ENCODE peak calls at places on chromosomes 7 and 10, in five cellular contexts. One of them, this sample, is unnamed.
A peak's percentile ranks its signal among the peaks of the same experiment; 100 is the strongest.

GRCh38 chr10:100481462-100482081 is 18.8 kb downstream of the WNT8B start:
- DNase-seq in GM12878: peak; percentile 84
- DNase-seq in transverse colon: peak; percentile 92
- DNase-seq in GM23338: peak; percentile 92
- DNase-seq in breast epithelium: peak; percentile 85
- DNase-seq in this sample: peak; percentile 86

GRCh38 chr10:97713828-97714400 is 384 bp downstream of the MARVELD1 start:
- DNase-seq in breast epithelium: peak; percentile 66
- DNase-seq in GM12878: no peak
- DNase-seq in GM23338: peak; percentile 71
- DNase-seq in transverse colon: peak; percentile 77
- DNase-seq in this sample: peak; percentile 63

GRCh38 chr7:129530881-129531391 is 28.6 kb downstream of the SMKR1 start:
- DNase-seq in breast epithelium: no peak
- DNase-seq in GM12878: no peak
- DNase-seq in GM23338: no peak
- DNase-seq in transverse colon: no peak
- DNase-seq in this sample: no peak

GRCh38 chr10:110395350-110396283 is 90.9 kb upstream of the SMNDC1 start:
- DNase-seq in transverse colon: peak; percentile 85
- DNase-seq in GM23338: no peak
- DNase-seq in breast epithelium: no peak
- DNase-seq in GM12878: peak; percentile 91
- DNase-seq in this sample: no peak

GRCh38 chr10:29895436-29895835 is 163.9 kb downstream of the JCAD start:
- DNase-seq in transverse colon: peak; percentile 14
- DNase-seq in GM12878: no peak
- DNase-seq in breast epithelium: no peak
- DNase-seq in GM23338: peak; percentile 37
- DNase-seq in this sample: no peak

GRCh38 chr10:56823849-56824248 is 462.8 kb upstream of the ZWINT start:
- DNase-seq in GM23338: peak; percentile 56
- DNase-seq in breast epithelium: no peak
- DNase-seq in GM12878: peak; percentile 5
- DNase-seq in transverse colon: no peak
- DNase-seq in this sample: no peak

GRCh38 chr7:41711283-41712064 is 8.6 kb upstream of the INHBA start:
- DNase-seq in breast epithelium: no peak
- DNase-seq in GM12878: no peak
- DNase-seq in GM23338: peak; percentile 85
- DNase-seq in transverse colon: peak; percentile 37
- DNase-seq in this sample: no peak

GRCh38 chr10:93461807-93462178 is 20.3 kb downstream of the MYOF start:
- DNase-seq in transverse colon: no peak
- DNase-seq in breast epithelium: no peak
- DNase-seq in GM23338: no peak
- DNase-seq in GM12878: no peak
- DNase-seq in this sample: no peak

GRCh38 chr7:73442903-73443542 is 9.4 kb downstream of the FZD9 start:
- DNase-seq in transverse colon: no peak
- DNase-seq in breast epithelium: no peak
- DNase-seq in GM23338: peak; percentile 27
- DNase-seq in GM12878: no peak
- DNase-seq in this sample: no peak

GRCh38 chr10:76393875-76394706 is 962.7 kb downstream of the LRMDA start:
- DNase-seq in GM12878: no peak
- DNase-seq in GM23338: no peak
- DNase-seq in breast epithelium: no peak
- DNase-seq in transverse colon: no peak
- DNase-seq in this sample: peak; percentile 38

GRCh38 chr7:116501425-116502167 is 2.1 kb downstream of the CAV2 start:
- DNase-seq in GM23338: no peak
- DNase-seq in transverse colon: no peak
- DNase-seq in breast epithelium: no peak
- DNase-seq in GM12878: no peak
- DNase-seq in this sample: no peak

GRCh38 chr10:15461353-15462108 is 90.4 kb upstream of the FAM171A1 start:
- DNase-seq in transverse colon: peak; percentile 18
- DNase-seq in GM12878: no peak
- DNase-seq in GM23338: no peak
- DNase-seq in breast epithelium: no peak
- DNase-seq in this sample: no peak

GRCh38 chr10:132061030-132061429 is 4.7 kb upstream of the JAKMIP3 start:
- DNase-seq in breast epithelium: no peak
- DNase-seq in GM12878: no peak
- DNase-seq in transverse colon: no peak
- DNase-seq in GM23338: no peak
- DNase-seq in this sample: no peak

GRCh38 chr10:71231196-71231595 is 18.8 kb downstream of the UNC5B start:
- DNase-seq in GM12878: no peak
- DNase-seq in GM23338: no peak
- DNase-seq in breast epithelium: no peak
- DNase-seq in transverse colon: no peak
- DNase-seq in this sample: no peak

GRCh38 chr10:69757553-69758309 is 44.0 kb upstream of the COL13A1 start:
- DNase-seq in breast epithelium: no peak
- DNase-seq in GM12878: no peak
- DNase-seq in GM23338: no peak
- DNase-seq in transverse colon: no peak
- DNase-seq in this sample: no peak

GRCh38 chr7:21850531-21851285 is 95.0 kb downstream of the CDCA7L start:
- DNase-seq in transverse colon: no peak
- DNase-seq in breast epithelium: no peak
- DNase-seq in GM23338: no peak
- DNase-seq in GM12878: no peak
- DNase-seq in this sample: no peak

GRCh38 chr7:40551685-40552576 is 417.1 kb downstream of the SUGCT start:
- DNase-seq in GM23338: no peak
- DNase-seq in breast epithelium: no peak
- DNase-seq in GM12878: peak; percentile 11
- DNase-seq in transverse colon: no peak
- DNase-seq in this sample: no peak

GRCh38 chr10:117899181-117899683 is 147.5 kb downstream of the RAB11FIP2 start:
- DNase-seq in transverse colon: no peak
- DNase-seq in GM23338: no peak
- DNase-seq in GM12878: no peak
- DNase-seq in breast epithelium: no peak
- DNase-seq in this sample: no peak

GRCh38 chr10:6866757-6867156 is 286.7 kb upstream of the PRKCQ start:
- DNase-seq in GM12878: no peak
- DNase-seq in GM23338: no peak
- DNase-seq in breast epithelium: no peak
- DNase-seq in transverse colon: no peak
- DNase-seq in this sample: no peak

GRCh38 chr10:3036155-3036554 is 31.2 kb upstream of the PFKP start:
- DNase-seq in GM23338: no peak
- DNase-seq in transverse colon: no peak
- DNase-seq in GM12878: peak; percentile 52
- DNase-seq in breast epithelium: no peak
- DNase-seq in this sample: no peak

GRCh38 chr7:129665013-129665401 is 53.5 kb downstream of the NRF1 start:
- DNase-seq in GM12878: no peak
- DNase-seq in GM23338: peak; percentile 85
- DNase-seq in breast epithelium: no peak
- DNase-seq in transverse colon: no peak
- DNase-seq in this sample: no peak

GRCh38 chr10:8138471-8138870 is 84.0 kb downstream of the GATA3 start:
- DNase-seq in GM23338: no peak
- DNase-seq in breast epithelium: no peak
- DNase-seq in transverse colon: no peak
- DNase-seq in GM12878: no peak
- DNase-seq in this sample: no peak

GRCh38 chr7:27177795-27178320 is 3.7 kb upstream of the HOXA10 start:
- DNase-seq in breast epithelium: no peak
- DNase-seq in GM23338: no peak
- DNase-seq in transverse colon: peak; percentile 23
- DNase-seq in GM12878: no peak
- DNase-seq in this sample: no peak

GRCh38 chr7:49172639-49173038 is 248.3 kb downstream of the CDC14C start:
- DNase-seq in breast epithelium: no peak
- DNase-seq in GM23338: no peak
- DNase-seq in transverse colon: no peak
- DNase-seq in GM12878: no peak
- DNase-seq in this sample: no peak

GRCh38 chr7:461118-461452 is 58.6 kb downstream of the PDGFA start:
- DNase-seq in transverse colon: no peak
- DNase-seq in breast epithelium: no peak
- DNase-seq in GM12878: no peak
- DNase-seq in GM23338: no peak
- DNase-seq in this sample: no peak

GRCh38 chr10:68792115-68792514 is 35.2 kb upstream of the STOX1 start:
- DNase-seq in GM12878: no peak
- DNase-seq in GM23338: peak; percentile 11
- DNase-seq in breast epithelium: no peak
- DNase-seq in transverse colon: no peak
- DNase-seq in this sample: no peak

GRCh38 chr10:119333146-119333792 is 125.9 kb downstream of the GRK5 start:
- DNase-seq in GM23338: no peak
- DNase-seq in GM12878: no peak
- DNase-seq in transverse colon: no peak
- DNase-seq in breast epithelium: no peak
- DNase-seq in this sample: no peak
- TF ChIP-seq CTCF in GM23338: no peak
- TF ChIP-seq CTCF in GM12878: no peak
- TF ChIP-seq CTCF in transverse colon: no peak
- TF ChIP-seq CTCF in breast epithelium: no peak
- TF ChIP-seq CTCF in this sample: no peak

DNA sequence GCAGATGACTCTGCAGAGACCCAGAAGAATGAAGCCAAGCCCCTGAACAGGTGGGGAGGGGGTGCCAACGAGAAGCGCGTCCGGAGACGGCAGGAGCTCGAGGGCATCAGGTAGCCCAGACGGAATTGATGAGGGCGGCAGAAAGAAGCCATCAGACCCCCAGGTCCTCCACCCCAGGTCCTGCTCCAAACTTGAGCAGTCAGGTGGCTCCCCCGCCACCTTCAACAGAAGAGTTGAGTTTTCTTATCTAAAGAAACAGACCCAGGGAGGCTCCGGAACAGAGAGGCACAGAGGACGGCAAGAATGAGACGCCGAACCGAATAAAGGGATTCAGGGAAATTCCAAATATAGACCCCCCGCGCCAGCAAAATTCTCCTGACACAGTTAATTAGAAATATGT is 22.2 kb downstream of the RGS10 start:
- DNase-seq in GM12878: no peak
- DNase-seq in transverse colon: no peak
- DNase-seq in breast epithelium: no peak
- DNase-seq in GM23338: no peak
- DNase-seq in this sample: no peak
- TF ChIP-seq POLR2AphosphoS5 in GM12878: no peak
- TF ChIP-seq POLR2AphosphoS5 in transverse colon: no peak
- TF ChIP-seq POLR2AphosphoS5 in breast epithelium: no peak
- TF ChIP-seq POLR2AphosphoS5 in GM23338: no peak
- TF ChIP-seq POLR2AphosphoS5 in this sample: no peak

DNA sequence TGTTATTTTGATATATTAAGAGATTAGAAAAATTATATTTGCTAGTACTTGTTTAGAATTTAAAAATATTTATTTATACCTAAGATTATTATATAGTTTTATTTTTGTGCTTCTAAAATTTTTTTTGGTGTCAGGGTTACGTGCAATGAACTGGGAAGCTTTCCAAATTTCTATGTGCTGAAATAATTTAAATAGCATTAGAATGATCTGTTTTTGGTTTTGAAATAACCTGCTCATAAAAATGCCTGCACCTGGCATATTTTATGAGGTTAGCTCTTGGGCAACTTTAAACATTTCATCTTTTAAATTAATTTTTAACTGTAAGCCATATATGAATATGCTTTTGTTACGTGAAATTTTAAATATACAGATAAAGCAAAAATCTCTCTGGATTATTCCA is 482.4 kb downstream of the GLRX3 start:
- DNase-seq in breast epithelium: no peak
- DNase-seq in GM23338: no peak
- DNase-seq in transverse colon: no peak
- DNase-seq in GM12878: no peak
- DNase-seq in this sample: no peak
- TF ChIP-seq CTCF in breast epithelium: no peak
- TF ChIP-seq CTCF in GM23338: no peak
- TF ChIP-seq CTCF in transverse colon: no peak
- TF ChIP-seq CTCF in GM12878: no peak
- TF ChIP-seq CTCF in this sample: no peak

DNA sequence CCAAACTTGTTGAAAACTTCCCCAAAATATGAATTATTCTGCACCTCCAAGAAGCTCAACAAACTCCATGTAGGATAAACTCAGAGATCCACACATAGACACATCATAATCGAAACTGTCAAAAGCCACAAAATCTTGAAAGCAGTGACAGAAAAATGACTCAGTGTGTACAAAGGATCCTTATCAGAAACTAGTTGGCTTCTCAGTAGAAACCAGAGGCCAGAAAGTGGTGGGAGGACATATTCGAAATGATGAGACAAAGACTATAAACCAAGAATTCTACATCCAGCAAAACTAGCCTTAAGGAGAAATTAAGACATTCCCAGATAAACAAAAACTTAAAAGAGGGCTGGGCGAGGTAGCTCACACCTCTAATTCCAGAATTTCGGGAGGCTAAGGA is 38.5 kb downstream of the MCMBP start:
- DNase-seq in breast epithelium: no peak
- DNase-seq in transverse colon: no peak
- DNase-seq in GM23338: no peak
- DNase-seq in GM12878: no peak
- DNase-seq in this sample: no peak
- TF ChIP-seq POLR2AphosphoS5 in breast epithelium: no peak
- TF ChIP-seq POLR2AphosphoS5 in transverse colon: no peak
- TF ChIP-seq POLR2AphosphoS5 in GM23338: no peak
- TF ChIP-seq POLR2AphosphoS5 in GM12878: no peak
- TF ChIP-seq POLR2AphosphoS5 in this sample: no peak

GRCh38 chr10:105763611-105764010 is 1122.5 kb downstream of the SORCS3 start:
- DNase-seq in GM12878: no peak
- DNase-seq in GM23338: no peak
- DNase-seq in transverse colon: no peak
- DNase-seq in breast epithelium: no peak
- DNase-seq in this sample: no peak
- TF ChIP-seq CTCF in GM12878: no peak
- TF ChIP-seq CTCF in GM23338: no peak
- TF ChIP-seq CTCF in transverse colon: no peak
- TF ChIP-seq CTCF in breast epithelium: no peak
- TF ChIP-seq CTCF in this sample: no peak

DNA sequence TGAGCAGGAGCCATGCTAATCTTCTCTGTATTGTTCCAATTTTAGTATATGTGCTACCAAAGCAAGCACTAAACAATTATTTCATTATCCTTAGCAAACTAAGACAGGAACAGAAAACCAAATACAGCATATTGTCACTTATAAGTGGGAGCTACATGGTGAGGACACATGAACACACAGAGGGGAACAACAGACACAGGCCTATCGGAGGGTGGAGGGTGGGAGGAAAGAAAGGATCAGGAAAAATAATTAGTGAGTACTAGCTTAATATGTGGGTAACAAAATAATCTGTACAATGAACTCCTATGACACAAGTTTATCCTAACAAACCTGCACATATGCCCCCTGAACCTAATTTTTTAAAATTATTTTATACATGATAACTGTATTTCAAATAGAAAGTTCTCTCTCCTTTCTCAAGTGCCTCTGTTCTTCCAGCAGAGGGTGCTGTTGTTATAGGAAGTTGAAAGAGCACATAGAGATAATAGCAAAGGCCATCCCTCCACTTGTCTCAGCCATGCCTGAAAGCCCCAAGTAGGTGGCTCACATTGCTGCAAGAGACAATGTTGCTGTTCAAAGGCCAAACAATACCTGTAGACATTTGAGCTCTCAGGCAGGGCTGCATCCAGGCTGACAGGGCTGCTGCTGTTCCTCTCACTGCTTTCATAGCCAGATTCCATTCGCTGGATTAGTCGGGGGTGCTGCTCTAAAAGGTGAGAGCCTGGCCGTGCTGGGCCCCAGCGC is 33.4 kb upstream of the PPP3CB start:
- DNase-seq in GM12878: peak; percentile 20
- DNase-seq in GM23338: peak; percentile 95
- DNase-seq in breast epithelium: no peak
- DNase-seq in transverse colon: peak; percentile 46
- DNase-seq in this sample: peak; percentile 71
- TF ChIP-seq POLR2AphosphoS5 in GM12878: no peak
- TF ChIP-seq POLR2AphosphoS5 in GM23338: no peak
- TF ChIP-seq POLR2AphosphoS5 in breast epithelium: no peak
- TF ChIP-seq POLR2AphosphoS5 in transverse colon: no peak
- TF ChIP-seq POLR2AphosphoS5 in this sample: peak; percentile 53